ENCODE peak calls at places on chromosomes 6 and 20, in eight cellular contexts. M is IMR-90, B is spleen, L is OCI-LY7, Z is cardiac muscle cell, E is heart right ventricle, N is astrocyte, Y is lung. D is an unnamed sample.

GRCh38 chr20:845967-846893 is 12.7 kb downstream of the FAM110A start:
- DNase-seq in M (no peak), B (peak), L (peak), Z (no peak), E (no peak), N (no peak), Y (no peak), D (no peak)

GRCh38 chr6:131547524-131547923 is 25.5 kb upstream of the ARG1 start:
- DNase-seq in M (no peak), B (no peak), L (no peak), Z (peak), E (no peak), N (no peak), Y (no peak), D (no peak)

GRCh38 chr6:27865952-27866369 is 46.2 kb downstream of the OR2B2 start:
- DNase-seq in M (no peak), B (peak), L (peak), Z (peak), E (no peak), N (no peak), Y (no peak), D (no peak)

GRCh38 chr6:6901205-6901719 is 206.5 kb upstream of the RREB1 start:
- DNase-seq in M (no peak), B (no peak), L (no peak), Z (peak), E (no peak), N (no peak), Y (no peak), D (no peak)

GRCh38 chr20:51837876-51838420 is 35.6 kb upstream of the SALL4 start:
- DNase-seq in M (no peak), B (no peak), L (no peak), Z (no peak), E (no peak), N (no peak), Y (no peak), D (no peak)

GRCh38 chr6:158512809-158513208 is 47.1 kb upstream of the TMEM181 start:
- DNase-seq in M (no peak), B (no peak), L (no peak), Z (no peak), E (no peak), N (no peak), Y (no peak), D (no peak)

GRCh38 chr6:101826678-101827077 is 433.2 kb downstream of the GRIK2 start:
- DNase-seq in M (no peak), B (no peak), L (no peak), Z (no peak), E (no peak), N (peak), Y (no peak), D (no peak)

GRCh38 chr6:42229720-42230119 is 12.1 kb upstream of the MRPS10 start:
- DNase-seq in M (no peak), B (no peak), L (no peak), Z (no peak), E (no peak), N (no peak), Y (no peak), D (no peak)

GRCh38 chr6:24659547-24659946 is 7.2 kb downstream of the TDP2 start:
- DNase-seq in M (peak), B (no peak), L (no peak), Z (no peak), E (no peak), N (no peak), Y (no peak), D (no peak)

GRCh38 chr20:50050214-50050613 is 62.7 kb downstream of the UBE2V1 start:
- DNase-seq in M (no peak), B (no peak), L (no peak), Z (no peak), E (no peak), N (no peak), Y (no peak), D (no peak)

GRCh38 chr20:63694596-63695418 is 1.6 kb upstream of the TNFRSF6B start:
- DNase-seq in M (no peak), B (peak), L (no peak), Z (no peak), E (no peak), N (no peak), Y (no peak), D (no peak)

DNA sequence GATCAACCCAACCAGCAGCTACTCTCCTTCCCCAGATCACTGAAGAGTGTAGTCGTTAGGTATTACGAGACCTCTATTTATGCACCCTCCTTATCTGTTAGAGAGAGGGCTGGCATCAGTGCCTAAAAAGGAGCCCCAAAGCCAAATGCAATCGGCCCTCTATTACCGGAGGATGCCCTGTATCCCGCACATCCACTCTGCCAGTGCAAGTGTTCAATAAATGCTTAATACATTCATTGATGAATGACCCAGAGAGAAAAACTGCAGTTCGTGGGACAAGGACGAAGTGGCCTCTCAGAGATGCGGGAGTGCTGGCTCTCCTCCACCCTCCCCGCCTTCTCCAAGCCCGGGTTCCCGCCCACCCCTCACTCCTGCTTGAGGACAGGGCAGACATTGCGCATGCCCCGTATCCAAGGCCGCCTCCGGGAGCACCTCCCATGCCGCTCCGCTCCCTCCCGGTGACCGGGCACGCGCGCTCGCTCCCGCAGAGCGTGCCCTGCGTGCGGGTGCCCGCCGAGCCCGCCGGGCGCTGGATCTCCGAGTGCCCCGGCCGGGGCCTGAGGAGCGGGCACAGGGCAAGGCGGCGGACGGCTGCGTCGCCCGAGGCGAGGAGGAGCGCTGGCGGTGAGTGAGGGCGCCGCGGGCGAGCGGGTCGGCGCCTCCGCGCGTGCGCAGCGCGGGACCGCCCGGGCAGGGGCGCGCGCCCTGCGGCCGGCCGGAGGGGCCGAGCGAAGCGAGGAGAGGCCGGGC is 27.2 kb upstream of the BTBD3 start:
- DNase-seq in M (peak), B (peak), L (no peak), Z (peak), E (peak), N (peak), Y (peak), D (peak)
- H3K27ac ChIP-seq in M (peak), B (peak), L (no peak), Z (peak), E (peak), N (peak), Y (peak), D (peak)

GRCh38 chr6:163454425-163454824 is 39.9 kb downstream of the QKI start:
- DNase-seq in M (no peak), B (no peak), L (no peak), Z (no peak), E (no peak), N (no peak), Y (no peak), D (no peak)

GRCh38 chr6:163446529-163446928 is 32.0 kb downstream of the QKI start:
- DNase-seq in M (no peak), B (no peak), L (no peak), Z (no peak), E (no peak), N (no peak), Y (no peak), D (no peak)

GRCh38 chr6:163443985-163444553 is 29.6 kb downstream of the QKI start:
- DNase-seq in M (no peak), B (no peak), L (no peak), Z (no peak), E (no peak), N (no peak), Y (no peak), D (no peak)

GRCh38 chr6:163449076-163449475 is 34.6 kb downstream of the QKI start:
- DNase-seq in M (no peak), B (no peak), L (no peak), Z (no peak), E (no peak), N (no peak), Y (no peak), D (no peak)
- H3K4me3 ChIP-seq in M (no peak), B (no peak), L (no peak), Z (no peak), E (no peak), N (no peak), Y (no peak), D (no peak)

DNA sequence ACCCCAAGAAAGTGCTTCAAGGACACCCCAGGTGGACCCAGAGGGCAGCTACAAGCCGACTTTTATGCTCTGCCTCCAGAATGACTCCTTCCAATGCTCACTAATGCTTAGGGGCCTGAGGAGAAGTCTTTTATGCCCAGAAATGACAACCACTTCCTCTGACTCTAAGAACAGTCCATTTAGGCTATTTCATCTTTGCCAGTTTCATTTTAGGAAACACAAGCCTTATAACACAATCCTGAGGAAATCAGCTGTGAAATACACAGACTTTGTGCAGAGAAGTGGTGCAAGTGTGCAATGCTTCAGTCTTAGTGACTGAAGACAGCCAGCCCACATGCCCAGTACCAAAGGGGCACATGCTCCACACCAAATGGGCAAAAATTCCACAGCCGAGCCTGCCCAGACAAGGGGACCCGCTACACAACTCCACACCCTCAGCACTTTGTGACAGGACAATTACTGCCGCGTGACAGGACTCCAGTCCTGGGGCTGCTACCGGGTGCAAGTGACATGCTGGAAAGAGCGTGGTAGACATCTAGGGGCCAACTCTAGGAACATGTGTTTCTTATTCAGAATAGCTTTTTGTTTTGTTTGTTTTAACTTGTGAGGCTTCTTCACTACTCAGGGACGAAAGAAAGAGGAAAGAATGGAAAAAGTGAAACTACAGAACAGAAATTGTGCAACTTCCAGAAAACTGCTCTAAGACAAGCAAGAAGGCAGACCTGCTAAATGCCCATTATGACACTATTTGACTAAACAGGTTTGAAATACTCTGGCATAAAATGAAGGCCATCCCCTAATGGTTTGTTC is 28.2 kb upstream of the PLAGL1 start:
- DNase-seq in M (peak), B (peak), L (no peak), Z (peak), E (no peak), N (no peak), Y (peak), D (peak)
- TF ChIP-seq CTCF in M (no peak), B (no peak), L (no peak), Z (no peak), E (no peak), N (no peak), Y (no peak), D (no peak)

GRCh38 chr20:33267691-33268090 is 15.3 kb upstream of the BPIFB1 start:
- DNase-seq in M (no peak), B (no peak), L (no peak), Z (no peak), E (no peak), N (no peak), Y (no peak), D (no peak)

GRCh38 chr20:33259371-33259770 is 23.6 kb downstream of the BPIFA1 start:
- DNase-seq in M (no peak), B (no peak), L (no peak), Z (no peak), E (no peak), N (no peak), Y (no peak), D (no peak)

GRCh38 chr20:33261465-33261864 is 21.5 kb upstream of the BPIFB1 start:
- DNase-seq in M (no peak), B (no peak), L (no peak), Z (no peak), E (no peak), N (no peak), Y (no peak), D (no peak)

GRCh38 chr20:33263784-33264183 is 19.2 kb upstream of the BPIFB1 start:
- DNase-seq in M (no peak), B (no peak), L (no peak), Z (no peak), E (no peak), N (no peak), Y (no peak), D (no peak)

GRCh38 chr20:33262658-33263065 is 20.4 kb upstream of the BPIFB1 start:
- DNase-seq in M (peak), B (no peak), L (peak), Z (peak), E (peak), N (peak), Y (no peak), D (no peak)
- H3K27ac ChIP-seq in M (no peak), B (no peak), L (no peak), Z (no peak), E (no peak), N (no peak), Y (no peak), D (no peak)

GRCh38 chr6:1608222-1608975 is 1.3 kb upstream of the FOXC1 start:
- DNase-seq in M (no peak), B (no peak), L (no peak), Z (no peak), E (no peak), N (no peak), Y (no peak), D (no peak)
- H3K4me3 ChIP-seq in M (no peak), B (no peak), L (no peak), Z (no peak), E (peak), N (no peak), Y (no peak), D (peak)

D was measured in pancreas.